ENCODE peak calls at places on chromosomes 12 and 14, in nine cellular contexts. V, Y, H, S, B, N, G, D and P are unnamed samples.
A peak's percentile ranks its signal among the peaks of the same experiment; 100 is the strongest.

GRCh38 chr12:857611-858010 is 91.9 kb downstream of the RAD52 start:
- DNase-seq in B (no peak), H (no peak), G (peak; percentile 78), D (no peak), Y (no peak), S (no peak), N (peak; percentile 76), V (no peak), P (no peak)

GRCh38 chr14:72906879-72907278 is 13.0 kb upstream of the DPF3 start:
- DNase-seq in D (no peak), G (no peak), S (no peak), V (no peak), H (no peak), Y (no peak), B (no peak), N (no peak), P (no peak)

GRCh38 chr12:13223176-13223806 is 26.8 kb downstream of the EMP1 start:
- DNase-seq in B (no peak), V (no peak), H (no peak), G (no peak), D (no peak), S (peak; percentile 55), Y (no peak), N (peak; percentile 89), P (no peak)

GRCh38 chr12:6783828-6784227 is 5.5 kb upstream of the CD4 start:
- DNase-seq in H (no peak), N (no peak), S (no peak), Y (no peak), G (no peak), B (no peak), V (no peak), D (no peak), P (no peak)

GRCh38 chr12:12159988-12160387 is 89.2 kb downstream of the BCL2L14 start:
- DNase-seq in S (no peak), B (no peak), V (no peak), D (no peak), Y (no peak), G (no peak), N (no peak), H (no peak), P (no peak)

GRCh38 chr14:52695481-52696091 is at the start of gene ERO1A:
- DNase-seq in Y (peak; percentile 80), N (peak; percentile 65), G (peak; percentile 95), S (peak; percentile 50), V (peak; percentile 54), B (peak; percentile 76), H (peak; percentile 76), D (peak; percentile 60), P (peak; percentile 30)

GRCh38 chr14:105863296-105864108 is 337.1 kb downstream of the TMEM121 start:
- DNase-seq in S (no peak), V (no peak), H (no peak), N (no peak), B (peak; percentile 27), D (peak; percentile 6), Y (no peak), G (peak; percentile 54), P (no peak)

GRCh38 chr12:14854586-14855163 is 11.3 kb upstream of the ART4 start:
- DNase-seq in D (no peak), V (no peak), G (no peak), N (no peak), S (no peak), H (no peak), B (no peak), Y (peak; percentile 17), P (no peak)

GRCh38 chr14:94571950-94572349 is 9.3 kb upstream of the SERPINA5 start:
- DNase-seq in G (peak; percentile 59), H (no peak), V (no peak), S (peak; percentile 37), Y (no peak), B (no peak), D (no peak), N (peak; percentile 15), P (no peak)

GRCh38 chr12:8822298-8822697 is at the start of gene A2ML1:
- DNase-seq in Y (no peak), V (no peak), N (peak; percentile 70), S (no peak), B (no peak), D (no peak), H (peak; percentile 63), G (no peak), P (no peak)

GRCh38 chr14:71371711-71372396 is 464.6 kb downstream of the PCNX1 start:
- DNase-seq in V (no peak), D (no peak), N (peak; percentile 77), B (no peak), Y (peak; percentile 29), G (no peak), H (no peak), S (no peak), P (no peak)

GRCh38 chr14:37697489-37698121 is 102.2 kb downstream of the TTC6 start:
- DNase-seq in N (peak; percentile 24), D (no peak), Y (no peak), G (no peak), H (no peak), S (peak; percentile 96), V (no peak), B (no peak), P (no peak)

GRCh38 chr12:9132008-9132535 is 16.4 kb upstream of the A2M start:
- DNase-seq in V (no peak), N (no peak), G (no peak), D (no peak), S (peak; percentile 100), Y (no peak), B (no peak), H (no peak), P (no peak)

GRCh38 chr12:115506822-115507629 is 770.5 kb downstream of the MED13L start:
- DNase-seq in H (no peak), D (no peak), G (no peak), B (no peak), S (peak; percentile 79), N (peak; percentile 13), V (no peak), Y (no peak), P (no peak)

GRCh38 chr14:90828642-90829487 is 12.6 kb upstream of the TTC7B start:
- DNase-seq in G (no peak), D (no peak), V (no peak), H (no peak), Y (peak; percentile 57), N (no peak), S (no peak), B (no peak), P (no peak)

GRCh38 chr12:131835616-131836171 is 7.5 kb downstream of the MMP17 start:
- DNase-seq in B (no peak), V (no peak), N (no peak), H (no peak), D (no peak), S (no peak), Y (no peak), G (no peak), P (no peak)

GRCh38 chr12:131836714-131837397 is 8.7 kb downstream of the MMP17 start:
- DNase-seq in H (no peak), N (no peak), V (no peak), D (no peak), Y (no peak), S (no peak), G (no peak), B (no peak), P (no peak)

GRCh38 chr12:131833896-131834641 is 5.9 kb downstream of the MMP17 start:
- DNase-seq in Y (no peak), G (peak; percentile 56), H (no peak), D (no peak), S (no peak), N (no peak), B (no peak), V (no peak), P (no peak)

GRCh38 chr12:131834798-131835615 is 6.8 kb downstream of the MMP17 start:
- DNase-seq in H (no peak), D (no peak), Y (no peak), G (no peak), N (no peak), S (no peak), V (no peak), B (no peak), P (no peak)

DNA sequence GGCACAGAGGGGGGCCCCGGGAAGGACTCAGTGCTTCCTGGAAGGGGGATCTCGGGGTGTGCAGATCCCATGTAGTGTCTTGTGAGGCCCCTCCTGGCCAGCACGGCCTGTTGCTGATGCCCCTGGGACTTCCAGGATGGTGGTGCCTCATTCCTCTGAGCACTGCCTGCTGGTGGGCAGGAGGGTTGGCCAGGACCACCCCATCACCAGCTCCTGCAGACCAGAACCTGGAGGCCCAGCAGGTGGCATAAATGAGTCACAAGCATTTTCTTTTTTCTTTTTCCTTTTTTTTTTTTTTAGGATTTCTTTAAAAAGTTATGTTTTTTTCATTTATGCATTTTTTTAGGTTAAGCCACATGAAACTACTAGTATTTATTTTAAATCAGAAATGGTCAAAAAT is 8.0 kb downstream of the MMP17 start:
- DNase-seq in D (no peak), N (no peak), S (no peak), Y (no peak), B (no peak), H (no peak), V (no peak), G (no peak), P (no peak)
- TF ChIP-seq CTCF in D (peak; percentile 44), N (peak; percentile 16), S (peak; percentile 50), Y (peak; percentile 45), B (peak; percentile 33), H (no peak), V (peak; percentile 39), G (no peak), P (peak; percentile 13)

GRCh38 chr12:5000204-5000603 is 43.5 kb upstream of the KCNA5 start:
- DNase-seq in B (no peak), D (no peak), S (no peak), H (no peak), Y (no peak), G (no peak), V (no peak), N (no peak), P (no peak)
- TF ChIP-seq CTCF in B (no peak), D (no peak), S (peak; percentile 21), H (no peak), Y (no peak), G (no peak), V (no peak), N (no peak), P (no peak)

GRCh38 chr14:58884442-58884841 is 246.7 kb downstream of the DACT1 start:
- DNase-seq in Y (no peak), N (no peak), B (no peak), D (no peak), G (no peak), S (peak; percentile 3), V (no peak), H (no peak), P (no peak)
- TF ChIP-seq CTCF in Y (peak; percentile 7), N (peak; percentile 31), B (no peak), D (peak; percentile 18), G (no peak), S (peak; percentile 8), V (peak; percentile 26), H (no peak), P (peak; percentile 43)

DNA sequence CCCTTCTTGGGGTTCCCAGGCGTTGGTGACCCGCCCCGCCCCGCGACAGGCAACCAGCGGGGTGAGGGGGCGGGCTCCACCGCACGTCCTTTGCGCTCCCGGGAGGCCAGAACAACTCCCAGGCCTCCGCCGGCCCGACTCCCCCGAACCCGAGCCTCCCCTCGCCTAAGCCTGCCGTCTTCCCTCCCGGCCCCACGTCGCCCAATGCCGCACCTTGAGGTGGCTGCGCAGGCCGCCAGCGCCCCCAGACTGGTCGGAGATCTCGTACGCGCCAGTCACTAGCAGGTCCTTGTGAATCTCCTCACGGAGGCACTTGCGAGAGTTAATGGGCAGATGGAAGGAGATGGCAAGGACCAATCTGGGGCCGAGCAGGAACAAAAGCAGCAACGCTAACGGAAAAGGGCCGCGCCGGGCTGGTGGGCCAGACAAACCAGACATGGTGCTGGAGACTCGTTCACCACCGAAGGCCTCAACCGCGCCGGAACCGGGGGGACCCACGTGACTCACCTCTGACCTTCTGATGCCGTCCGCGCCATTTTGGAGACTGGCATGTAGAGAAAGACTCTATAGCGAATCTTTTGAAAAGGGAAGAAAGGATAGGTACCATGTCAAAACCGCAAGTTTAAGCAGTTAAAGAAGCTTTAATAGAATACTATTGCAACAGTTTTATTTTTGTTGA is at the start of gene TMED10:
- DNase-seq in D (peak; percentile 77), V (peak; percentile 87), H (peak; percentile 84), Y (peak; percentile 85), S (peak; percentile 81), B (peak; percentile 91), N (peak; percentile 90), G (peak; percentile 94), P (peak; percentile 57)
- TF ChIP-seq CTCF in D (peak; percentile 7), V (peak; percentile 54), H (no peak), Y (no peak), S (peak; percentile 57), B (no peak), N (no peak), G (no peak), P (no peak)